ENCODE peak calls at places on chromosomes 7 and 10, in four cellular contexts. U is WTC11, W is suprapubic skin, L is AG09309. A is an unnamed sample.

GRCh38 chr10:104117839-104118323 is 4.1 kb upstream of the SFR1 start:
- DNase-seq in L (no peak), U (no peak), W (no peak), A (peak)

GRCh38 chr10:7301039-7301768 is 109.6 kb downstream of the SFMBT2 start:
- DNase-seq in U (peak), W (no peak), L (no peak), A (no peak)

GRCh38 chr7:108824840-108825540 is 255.3 kb downstream of the DNAJB9 start:
- DNase-seq in W (no peak), L (peak), U (no peak), A (no peak)

GRCh38 chr7:124751017-124751416 is 14.6 kb downstream of the GPR37 start:
- DNase-seq in U (no peak), W (no peak), L (no peak), A (no peak)

GRCh38 chr7:134866581-134866980 is 87.1 kb downstream of the CALD1 start:
- DNase-seq in W (no peak), L (no peak), U (no peak), A (no peak)

GRCh38 chr7:730501-731439 is 3.7 kb upstream of the PRKAR1B start:
- DNase-seq in L (no peak), W (no peak), U (no peak), A (peak)

GRCh38 chr10:27865221-27865635 is 119.6 kb upstream of the MKX start:
- DNase-seq in U (no peak), W (no peak), L (peak), A (no peak)

GRCh38 chr7:80231719-80232118 is 97.1 kb downstream of the GNAI1 start:
- DNase-seq in U (no peak), W (no peak), L (peak), A (no peak)

GRCh38 chr7:88169717-88170320 is 50.0 kb downstream of the SRI start:
- DNase-seq in W (no peak), L (no peak), U (no peak), A (no peak)

GRCh38 chr7:156064921-156065386 is 252.7 kb upstream of the SHH start:
- DNase-seq in L (no peak), W (no peak), U (no peak), A (no peak)

GRCh38 chr7:99919814-99920618 is 686 bp upstream of the TRIM4 start:
- DNase-seq in W (no peak), L (peak), U (no peak), A (no peak)

GRCh38 chr7:102431617-102432298 is 1.6 kb upstream of the ORAI2 start:
- DNase-seq in L (no peak), U (no peak), W (no peak), A (no peak)

GRCh38 chr7:40644454-40645188 is 509.8 kb downstream of the SUGCT start:
- DNase-seq in W (no peak), U (no peak), L (no peak), A (no peak)

GRCh38 chr10:111707066-111707465 is 476.5 kb downstream of the GPAM start:
- DNase-seq in W (no peak), L (peak), U (no peak), A (no peak)

GRCh38 chr7:55348502-55348901 is 16.6 kb upstream of the LANCL2 start:
- DNase-seq in L (no peak), W (no peak), U (no peak), A (no peak)

GRCh38 chr7:154503962-154504550 is 451.9 kb downstream of the DPP6 start:
- DNase-seq in U (no peak), W (no peak), L (no peak), A (no peak)

GRCh38 chr10:71075066-71075758 is 137.2 kb upstream of the UNC5B start:
- DNase-seq in U (peak), L (no peak), W (peak), A (peak)

GRCh38 chr7:140674899-140675701 is 2.4 kb downstream of the ADCK2 start:
- DNase-seq in W (peak), L (no peak), U (no peak), A (no peak)

GRCh38 chr10:105974803-105975456 is 1189.6 kb downstream of the SORCS1 start:
- DNase-seq in W (no peak), L (no peak), U (peak), A (no peak)

A was measured in RWPE2.